ENCODE peak calls at places on chromosomes 16 and 17, in four cellular contexts. G is HCT116; Z is CD4-positive, alpha-beta memory T cell; P is lower leg skin. X is an unnamed sample.

GRCh38 chr17:43140396-43141332 is 15.5 kb upstream of the BRCA1 start:
- DNase-seq in G (no peak), Z (no peak), P (no peak), X (no peak)

GRCh38 chr16:49515861-49516260 is 142.3 kb downstream of the C16orf78 start:
- DNase-seq in G (no peak), Z (no peak), P (no peak), X (no peak)

GRCh38 chr16:51557670-51558069 is 406.6 kb upstream of the SALL1 start:
- DNase-seq in G (no peak), Z (no peak), P (no peak), X (no peak)

GRCh38 chr16:73147958-73148357 is 100.0 kb upstream of the ZFHX3 start:
- DNase-seq in G (no peak), Z (no peak), P (no peak), X (no peak)

GRCh38 chr16:79190542-79190941 is 410.0 kb downstream of the MAF start:
- DNase-seq in G (no peak), Z (no peak), P (no peak), X (no peak)

GRCh38 chr16:2529061-2529931 is 1.9 kb downstream of the CEMP1 start:
- DNase-seq in G (no peak), Z (no peak), P (no peak), X (no peak)

GRCh38 chr17:46179375-46179999 is 13.7 kb downstream of the KANSL1 start:
- DNase-seq in G (no peak), Z (no peak), P (no peak), X (peak)

GRCh38 chr16:1287982-1288670 is 21.3 kb upstream of the UBE2I start:
- DNase-seq in G (no peak), Z (no peak), P (no peak), X (no peak)

GRCh38 chr16:56450275-56450889 is 750 bp downstream of the NUDT21 start:
- DNase-seq in G (no peak), Z (no peak), P (no peak), X (peak)

GRCh38 chr17:47267354-47267828 is 13.8 kb downstream of the ITGB3 start:
- DNase-seq in G (no peak), Z (no peak), P (no peak), X (no peak)

GRCh38 chr16:89712476-89712805 is 8.3 kb downstream of the VPS9D1 start:
- DNase-seq in G (no peak), Z (no peak), P (no peak), X (no peak)

GRCh38 chr17:48453447-48453846 is 23.4 kb upstream of the SKAP1 start:
- DNase-seq in G (no peak), Z (peak), P (no peak), X (peak)

GRCh38 chr17:27782791-27783206 is 17.5 kb downstream of the NOS2 start:
- DNase-seq in G (no peak), Z (no peak), P (no peak), X (no peak)

GRCh38 chr16:14015948-14016347 is 55.2 kb upstream of the MRTFB start:
- DNase-seq in G (no peak), Z (no peak), P (peak), X (peak)

GRCh38 chr16:83109736-83110135 is 483.0 kb downstream of the CDH13 start:
- DNase-seq in G (no peak), Z (no peak), P (no peak), X (no peak)

GRCh38 chr17:65472602-65473001 is 88.8 kb downstream of the AXIN2 start:
- DNase-seq in G (no peak), Z (no peak), P (peak), X (no peak)

GRCh38 chr17:42518755-42519545 is 17.1 kb upstream of the NAGLU start:
- DNase-seq in G (no peak), Z (no peak), P (peak), X (no peak)

GRCh38 chr16:81443688-81444447 is 740 bp upstream of the CMIP start:
- DNase-seq in G (no peak), Z (no peak), P (peak), X (no peak)

GRCh38 chr17:81434079-81434478 is 38.8 kb downstream of the BAHCC1 start:
- DNase-seq in G (no peak), Z (no peak), P (no peak), X (no peak)

GRCh38 chr17:33602981-33603380 is 309.9 kb upstream of the ASIC2 start:
- DNase-seq in G (no peak), Z (no peak), P (no peak), X (peak)

GRCh38 chr17:46857600-46857999 is 6.2 kb downstream of the WNT9B start:
- DNase-seq in G (no peak), Z (no peak), P (no peak), X (no peak)

GRCh38 chr17:6437956-6438355 is 3.0 kb upstream of the AIPL1 start:
- DNase-seq in G (no peak), Z (no peak), P (no peak), X (no peak)

GRCh38 chr17:67265620-67266019 is 20.6 kb upstream of the HELZ start:
- DNase-seq in G (no peak), Z (no peak), P (no peak), X (no peak)

GRCh38 chr17:47719411-47720152 is 13.5 kb upstream of the TBX21 start:
- DNase-seq in G (no peak), Z (no peak), P (no peak), X (peak)

GRCh38 chr17:46771601-46772012 is 46.9 kb downstream of the WNT3 start:
- DNase-seq in G (no peak), Z (no peak), P (no peak), X (no peak)

GRCh38 chr17:82638183-82638773 is 10.0 kb downstream of the WDR45B start:
- DNase-seq in G (no peak), Z (no peak), P (no peak), X (no peak)

GRCh38 chr16:68300736-68301459 is 9.8 kb downstream of the SLC7A6OS start:
- DNase-seq in G (no peak), Z (no peak), P (no peak), X (no peak)

X was measured in GM12865.